ENCODE peak calls at places on chromosomes 7 and 10, in nine cellular contexts. W is hippocampal formation; J is NCI-H1436; H is skeletal muscle cell; A is brain pericyte; O is stimulated activated CD4-positive, alpha-beta T cell treated with anti-CD3 and anti-CD28 coated beads, Interleukin-2, amount 100 ng/mL, for 24 hours; D is HFFc6; N is Panc1; S is SW 1271. G is an unnamed sample.

GRCh38 chr7:27842851-27843250 is 102.9 kb downstream of the TAX1BP1 start:
- DNase-seq in W (no peak), J (no peak), H (no peak), A (no peak), O (no peak), D (no peak), N (no peak), S (no peak), G (no peak)

GRCh38 chr10:112191223-112191622 is 7.7 kb upstream of the GPAM start:
- DNase-seq in W (no peak), J (no peak), H (no peak), A (no peak), O (no peak), D (no peak), N (no peak), S (no peak), G (no peak)

GRCh38 chr10:104923501-104923900 is 282.4 kb downstream of the SORCS3 start:
- DNase-seq in W (no peak), J (no peak), H (no peak), A (no peak), O (no peak), D (no peak), N (no peak), S (no peak), G (no peak)

GRCh38 chr10:625335-625699 is 64.2 kb downstream of the DIP2C start:
- DNase-seq in W (peak), J (no peak), H (no peak), A (no peak), O (no peak), D (no peak), N (no peak), S (no peak), G (no peak)

GRCh38 chr10:25125151-25125550 is 49.6 kb upstream of the GPR158 start:
- DNase-seq in W (peak), J (no peak), H (no peak), A (no peak), O (no peak), D (no peak), N (no peak), S (no peak), G (no peak)

GRCh38 chr7:122893486-122893885 is 7.2 kb upstream of the CADPS2 start:
- DNase-seq in W (no peak), J (no peak), H (no peak), A (no peak), O (no peak), D (no peak), N (no peak), S (no peak), G (no peak)

GRCh38 chr7:153370092-153370491 is 610.5 kb downstream of the ACTR3B start:
- DNase-seq in W (no peak), J (no peak), H (no peak), A (no peak), O (no peak), D (no peak), N (no peak), S (no peak), G (no peak)

GRCh38 chr10:124250506-124250905 is 157.1 kb upstream of the CHST15 start:
- DNase-seq in W (no peak), J (peak), H (no peak), A (no peak), O (no peak), D (no peak), N (no peak), S (no peak), G (no peak)

GRCh38 chr7:50970092-50970491 is 187.4 kb upstream of the GRB10 start:
- DNase-seq in W (no peak), J (no peak), H (no peak), A (no peak), O (no peak), D (no peak), N (no peak), S (no peak), G (no peak)

GRCh38 chr10:35386594-35387174 is 50.4 kb downstream of the CCNY start:
- DNase-seq in W (no peak), J (no peak), H (peak), A (no peak), O (no peak), D (no peak), N (no peak), S (no peak), G (no peak)

GRCh38 chr7:4255336-4255735 is 426.8 kb upstream of the FOXK1 start:
- DNase-seq in W (no peak), J (no peak), H (no peak), A (no peak), O (no peak), D (no peak), N (no peak), S (no peak), G (no peak)

GRCh38 chr7:108020585-108020984 is 17.6 kb upstream of the LAMB1 start:
- DNase-seq in W (no peak), J (no peak), H (no peak), A (no peak), O (no peak), D (no peak), N (no peak), S (no peak), G (no peak)

GRCh38 chr7:107560898-107561516 is 2.7 kb downstream of the COG5 start:
- DNase-seq in W (no peak), J (no peak), H (no peak), A (no peak), O (no peak), D (no peak), N (no peak), S (no peak), G (no peak)

GRCh38 chr7:30082686-30083085 is 52.1 kb upstream of the MTURN start:
- DNase-seq in W (no peak), J (no peak), H (no peak), A (no peak), O (no peak), D (no peak), N (no peak), S (no peak), G (no peak)

GRCh38 chr10:78630944-78631838 is 437.6 kb upstream of the ZMIZ1 start:
- DNase-seq in W (no peak), J (no peak), H (peak), A (no peak), O (peak), D (no peak), N (no peak), S (no peak), G (no peak)

GRCh38 chr10:71589617-71590551 is 129.7 kb downstream of the C10orf105 start:
- DNase-seq in W (no peak), J (peak), H (no peak), A (no peak), O (no peak), D (no peak), N (no peak), S (no peak), G (no peak)

GRCh38 chr7:118184392-118184899 is 482 bp downstream of the LSM8 start:
- DNase-seq in W (no peak), J (no peak), H (no peak), A (peak), O (no peak), D (no peak), N (no peak), S (peak), G (peak)

GRCh38 chr10:127278001-127278400 is 81.6 kb upstream of the INSYN2A start:
- DNase-seq in W (no peak), J (no peak), H (peak), A (no peak), O (no peak), D (peak), N (no peak), S (no peak), G (peak)

GRCh38 chr7:132751282-132751647 is 175.0 kb upstream of the PLXNA4 start:
- DNase-seq in W (no peak), J (no peak), H (no peak), A (no peak), O (no peak), D (no peak), N (no peak), S (no peak), G (no peak)

GRCh38 chr7:44631458-44632115 is 25.2 kb downstream of the OGDH start:
- DNase-seq in W (no peak), J (no peak), H (no peak), A (no peak), O (no peak), D (no peak), N (no peak), S (no peak), G (no peak)

GRCh38 chr10:35640474-35640873 is 1.6 kb downstream of the FZD8 start:
- DNase-seq in W (peak), J (peak), H (peak), A (peak), O (peak), D (no peak), N (no peak), S (peak), G (no peak)

GRCh38 chr10:29532256-29532878 is 102.4 kb downstream of the SVIL start:
- DNase-seq in W (no peak), J (no peak), H (no peak), A (no peak), O (no peak), D (no peak), N (no peak), S (no peak), G (no peak)

GRCh38 chr10:132866601-132867381 is 75.6 kb downstream of the CFAP46 start:
- DNase-seq in W (no peak), J (no peak), H (no peak), A (no peak), O (no peak), D (no peak), N (no peak), S (no peak), G (no peak)

GRCh38 chr10:70582793-70583700 is 19.5 kb downstream of the PRF1 start:
- DNase-seq in W (no peak), J (no peak), H (no peak), A (no peak), O (no peak), D (no peak), N (no peak), S (no peak), G (no peak)

GRCh38 chr10:109282510-109282909 is 640.8 kb downstream of the XPNPEP1 start:
- DNase-seq in W (no peak), J (no peak), H (peak), A (no peak), O (no peak), D (peak), N (no peak), S (no peak), G (no peak)

GRCh38 chr7:123633553-123633952 is 22.1 kb upstream of the LMOD2 start:
- DNase-seq in W (no peak), J (no peak), H (peak), A (no peak), O (no peak), D (peak), N (no peak), S (peak), G (no peak)

GRCh38 chr10:106573106-106573505 is 591.4 kb downstream of the SORCS1 start:
- DNase-seq in W (no peak), J (no peak), H (peak), A (no peak), O (no peak), D (peak), N (no peak), S (no peak), G (no peak)

GRCh38 chr10:116115797-116116196 is 157.2 kb downstream of the GFRA1 start:
- DNase-seq in W (no peak), J (no peak), H (no peak), A (no peak), O (no peak), D (no peak), N (no peak), S (no peak), G (no peak)

GRCh38 chr10:97089209-97089865 is 96.4 kb downstream of the SLIT1 start:
- DNase-seq in W (no peak), J (no peak), H (no peak), A (no peak), O (no peak), D (no peak), N (no peak), S (no peak), G (no peak)

GRCh38 chr10:67959839-67960476 is 75.5 kb downstream of the SIRT1 start:
- DNase-seq in W (no peak), J (no peak), H (no peak), A (no peak), O (no peak), D (no peak), N (no peak), S (no peak), G (no peak)

GRCh38 chr7:158707610-158708009 is 3.0 kb upstream of the NCAPG2 start:
- DNase-seq in W (no peak), J (no peak), H (no peak), A (no peak), O (no peak), D (no peak), N (no peak), S (no peak), G (no peak)

GRCh38 chr10:18144928-18145327 is 4.7 kb downstream of the CACNB2 start:
- DNase-seq in W (no peak), J (no peak), H (no peak), A (no peak), O (no peak), D (no peak), N (no peak), S (no peak), G (no peak)

GRCh38 chr7:48992816-48993215 is 68.5 kb downstream of the CDC14C start:
- DNase-seq in W (no peak), J (no peak), H (no peak), A (no peak), O (no peak), D (no peak), N (no peak), S (no peak), G (no peak)

G was measured in smooth muscle cell of the brain vasculature.